ENCODE peak calls at places on chromosomes 11 and 22, in seven cellular contexts. One of them, this sample, is unnamed.

GRCh38 chr11:28107331-28107725 is 628 bp downstream of the KIF18A start:
- DNase-seq in anterior cingulate cortex: no peak
- DNase-seq in cardiac septum: no peak
- DNase-seq in endothelial cell: peak; percentile 13
- DNase-seq in OCI-LY7: peak; percentile 36
- DNase-seq in mammary epithelial cell: no peak
- DNase-seq in BE2C: peak; percentile 8
- DNase-seq in this sample: no peak

GRCh38 chr11:93783767-93784151 is 323 bp upstream of the MED17 start:
- DNase-seq in mammary epithelial cell: no peak
- DNase-seq in BE2C: no peak
- DNase-seq in endothelial cell: no peak
- DNase-seq in OCI-LY7: no peak
- DNase-seq in cardiac septum: no peak
- DNase-seq in anterior cingulate cortex: no peak
- DNase-seq in this sample: no peak

GRCh38 chr11:132161538-132161937 is 791.1 kb downstream of the NTM start:
- DNase-seq in BE2C: no peak
- DNase-seq in cardiac septum: no peak
- DNase-seq in OCI-LY7: no peak
- DNase-seq in endothelial cell: no peak
- DNase-seq in anterior cingulate cortex: no peak
- DNase-seq in mammary epithelial cell: no peak
- DNase-seq in this sample: no peak

GRCh38 chr11:77510095-77510494 is 36.2 kb upstream of the PAK1 start:
- DNase-seq in mammary epithelial cell: peak; percentile 84
- DNase-seq in endothelial cell: no peak
- DNase-seq in OCI-LY7: no peak
- DNase-seq in BE2C: no peak
- DNase-seq in cardiac septum: no peak
- DNase-seq in anterior cingulate cortex: no peak
- DNase-seq in this sample: no peak

GRCh38 chr11:62336949-62337681 is at the start of gene ASRGL1:
- DNase-seq in mammary epithelial cell: peak; percentile 40
- DNase-seq in OCI-LY7: peak; percentile 82
- DNase-seq in endothelial cell: peak; percentile 77
- DNase-seq in BE2C: peak; percentile 78
- DNase-seq in cardiac septum: peak; percentile 96
- DNase-seq in anterior cingulate cortex: peak; percentile 74
- DNase-seq in this sample: peak; percentile 94

GRCh38 chr11:133541331-133542095 is 9.2 kb upstream of the OPCML start:
- DNase-seq in anterior cingulate cortex: no peak
- DNase-seq in OCI-LY7: no peak
- DNase-seq in endothelial cell: peak; percentile 44
- DNase-seq in mammary epithelial cell: no peak
- DNase-seq in cardiac septum: no peak
- DNase-seq in BE2C: no peak
- DNase-seq in this sample: no peak

GRCh38 chr11:57310091-57310490 is 14.7 kb downstream of the TNKS1BP1 start:
- DNase-seq in endothelial cell: no peak
- DNase-seq in mammary epithelial cell: no peak
- DNase-seq in BE2C: no peak
- DNase-seq in anterior cingulate cortex: no peak
- DNase-seq in OCI-LY7: no peak
- DNase-seq in cardiac septum: no peak
- DNase-seq in this sample: no peak

GRCh38 chr11:2961080-2961479 is 31.0 kb downstream of the NAP1L4 start:
- DNase-seq in endothelial cell: no peak
- DNase-seq in OCI-LY7: no peak
- DNase-seq in anterior cingulate cortex: no peak
- DNase-seq in cardiac septum: no peak
- DNase-seq in BE2C: no peak
- DNase-seq in mammary epithelial cell: no peak
- DNase-seq in this sample: no peak

GRCh38 chr11:92227233-92227593 is 2.6 kb downstream of the FAT3 start:
- DNase-seq in cardiac septum: no peak
- DNase-seq in endothelial cell: peak; percentile 6
- DNase-seq in OCI-LY7: no peak
- DNase-seq in anterior cingulate cortex: no peak
- DNase-seq in mammary epithelial cell: no peak
- DNase-seq in BE2C: no peak
- DNase-seq in this sample: no peak

GRCh38 chr11:92225563-92226308 is 1.1 kb downstream of the FAT3 start:
- DNase-seq in OCI-LY7: no peak
- DNase-seq in BE2C: peak; percentile 55
- DNase-seq in endothelial cell: peak; percentile 42
- DNase-seq in anterior cingulate cortex: peak; percentile 64
- DNase-seq in mammary epithelial cell: peak; percentile 12
- DNase-seq in cardiac septum: no peak
- DNase-seq in this sample: peak; percentile 32

GRCh38 chr11:110858556-110858921 is 146.3 kb upstream of the ARHGAP20 start:
- DNase-seq in BE2C: no peak
- DNase-seq in mammary epithelial cell: no peak
- DNase-seq in cardiac septum: peak; percentile 74
- DNase-seq in anterior cingulate cortex: no peak
- DNase-seq in OCI-LY7: no peak
- DNase-seq in endothelial cell: no peak
- DNase-seq in this sample: peak; percentile 56

GRCh38 chr11:33040127-33040861 is 922 bp downstream of the TCP11L1 start:
- DNase-seq in mammary epithelial cell: peak; percentile 72
- DNase-seq in BE2C: no peak
- DNase-seq in cardiac septum: no peak
- DNase-seq in endothelial cell: no peak
- DNase-seq in OCI-LY7: peak; percentile 51
- DNase-seq in anterior cingulate cortex: no peak
- DNase-seq in this sample: no peak

GRCh38 chr11:61509058-61510029 is 795 bp downstream of the LRRC10B start:
- DNase-seq in cardiac septum: no peak
- DNase-seq in BE2C: peak; percentile 82
- DNase-seq in endothelial cell: peak; percentile 75
- DNase-seq in anterior cingulate cortex: peak; percentile 46
- DNase-seq in OCI-LY7: no peak
- DNase-seq in mammary epithelial cell: peak; percentile 84
- DNase-seq in this sample: peak; percentile 85

GRCh38 chr22:17570851-17571631 is 7.7 kb downstream of the SLC25A18 start:
- DNase-seq in OCI-LY7: no peak
- DNase-seq in endothelial cell: no peak
- DNase-seq in cardiac septum: no peak
- DNase-seq in BE2C: no peak
- DNase-seq in mammary epithelial cell: peak; percentile 53
- DNase-seq in anterior cingulate cortex: peak; percentile 71
- DNase-seq in this sample: peak; percentile 93

GRCh38 chr11:57640068-57640800 is 9.5 kb downstream of the YPEL4 start:
- DNase-seq in endothelial cell: no peak
- DNase-seq in cardiac septum: peak; percentile 44
- DNase-seq in mammary epithelial cell: no peak
- DNase-seq in BE2C: no peak
- DNase-seq in anterior cingulate cortex: no peak
- DNase-seq in OCI-LY7: no peak
- DNase-seq in this sample: no peak

GRCh38 chr22:23404689-23405365 is 175.3 kb downstream of the IGLL1 start:
- DNase-seq in mammary epithelial cell: no peak
- DNase-seq in cardiac septum: peak; percentile 66
- DNase-seq in OCI-LY7: no peak
- DNase-seq in anterior cingulate cortex: no peak
- DNase-seq in BE2C: no peak
- DNase-seq in endothelial cell: peak; percentile 73
- DNase-seq in this sample: peak; percentile 62

GRCh38 chr11:119376197-119376847 is 5.2 kb downstream of the USP2 start:
- DNase-seq in mammary epithelial cell: peak; percentile 79
- DNase-seq in endothelial cell: no peak
- DNase-seq in BE2C: peak; percentile 39
- DNase-seq in cardiac septum: no peak
- DNase-seq in OCI-LY7: peak; percentile 44
- DNase-seq in anterior cingulate cortex: peak; percentile 89
- DNase-seq in this sample: peak; percentile 76